ENCODE peak calls at places on chromosomes 2 and 18, in five cellular contexts. T is COR-L47, X is Right ventricle myocardium superior, B is kidney glomerular epithelial cell, V is iPS DF 6.9. I is an unnamed sample.

GRCh38 chr2:153584244-153584643 is 105.7 kb upstream of the RPRM start:
- DNase-seq in X (no peak), B (no peak), V (no peak), T (no peak), I (no peak)

GRCh38 chr2:64551851-64552250 is 27.7 kb downstream of the AFTPH start:
- DNase-seq in B (no peak), T (no peak), X (no peak), V (no peak), I (no peak)

GRCh38 chr2:219627105-219628100 is at the start of gene SLC4A3:
- DNase-seq in B (peak), V (no peak), X (peak), T (no peak), I (no peak)

GRCh38 chr2:127075821-127076220 is 31.1 kb downstream of the BIN1 start:
- DNase-seq in X (no peak), V (no peak), T (no peak), B (no peak), I (no peak)

GRCh38 chr2:201656102-201656501 is 12.8 kb upstream of the TMEM237 start:
- DNase-seq in V (no peak), X (no peak), B (no peak), T (no peak), I (no peak)

GRCh38 chr18:60372598-60372997 is at the start of gene MC4R:
- DNase-seq in V (no peak), B (peak), X (no peak), T (peak), I (peak)

GRCh38 chr18:111292-112014 is 46.9 kb upstream of the USP14 start:
- DNase-seq in V (peak), B (no peak), T (no peak), X (peak), I (no peak)

GRCh38 chr2:8548065-8548870 is 133.6 kb upstream of the ID2 start:
- DNase-seq in X (no peak), B (no peak), V (no peak), T (no peak), I (no peak)

GRCh38 chr18:34115409-34116081 is 109.2 kb downstream of the NOL4 start:
- DNase-seq in T (peak), B (no peak), X (no peak), V (no peak), I (no peak)

GRCh38 chr2:239182981-239183791 is 217.6 kb downstream of the HDAC4 start:
- DNase-seq in T (no peak), B (no peak), X (no peak), V (no peak), I (no peak)

GRCh38 chr2:224263571-224264043 is 138.3 kb downstream of the FAM124B start:
- DNase-seq in X (no peak), T (no peak), B (no peak), V (no peak), I (no peak)

GRCh38 chr2:132387126-132387525 is 29.5 kb upstream of the GPR39 start:
- DNase-seq in B (no peak), X (no peak), V (no peak), T (no peak), I (no peak)

GRCh38 chr2:42762155-42762554 is 1.8 kb downstream of the OXER1 start:
- DNase-seq in B (no peak), V (no peak), X (no peak), T (no peak), I (no peak)

GRCh38 chr18:76953186-76953982 is 131.0 kb downstream of the ZNF236 start:
- DNase-seq in X (peak), T (peak), B (no peak), V (no peak), I (peak)

GRCh38 chr18:55588001-55588875 is at the start of gene TCF4:
- DNase-seq in T (peak), V (no peak), X (peak), B (peak), I (peak)

GRCh38 chr2:52341732-52342131 is 1309.8 kb upstream of the NRXN1 start:
- DNase-seq in V (no peak), X (no peak), B (no peak), T (no peak), I (no peak)

GRCh38 chr2:227325824-227326195 is 759 bp downstream of the MFF start:
- DNase-seq in B (no peak), X (peak), V (no peak), T (no peak), I (peak)